ENCODE peak calls at places on chromosomes 3 and 15, in eight cellular contexts. Z is choroid plexus epithelial cell; A is tibial artery; N is WERI-Rb-1; Q is GM12892; O is stimulated activated CD8-positive, alpha-beta memory T cell treated with anti-CD3 and anti-CD28 coated beads, Interleukin-15, amount 100 ng/mL, for 4 hours; D is stimulated activated naive CD8-positive, alpha-beta T cell treated with anti-CD3 and anti-CD28 coated beads, Interleukin-15, amount 100 ng/mL, for 72 hours; X is fibroblast of lung. M is an unnamed sample.
A peak's percentile ranks its signal among the peaks of the same experiment; 100 is the strongest.

GRCh38 chr3:188528390-188528789 is 374.4 kb downstream of the LPP start:
- DNase-seq in A (no peak), X (no peak), O (no peak), N (no peak), D (no peak), Q (no peak), Z (no peak), M (no peak)

GRCh38 chr3:16350041-16350952 is 85.3 kb downstream of the OXNAD1 start:
- DNase-seq in X (peak; percentile 79), O (no peak), Z (peak; percentile 54), A (no peak), Q (no peak), D (no peak), N (no peak), M (no peak)

GRCh38 chr3:173399001-173399400 is 1.5 kb downstream of the NLGN1 start:
- DNase-seq in N (no peak), O (no peak), X (no peak), D (no peak), Z (no peak), Q (no peak), A (no peak), M (no peak)

GRCh38 chr15:72074335-72075060 is 43.5 kb downstream of the MYO9A start:
- DNase-seq in X (no peak), Z (no peak), A (no peak), Q (no peak), N (no peak), O (no peak), D (no peak), M (no peak)

GRCh38 chr3:45057557-45057956 is 31.5 kb downstream of the CLEC3B start:
- DNase-seq in O (no peak), Z (no peak), X (no peak), D (no peak), A (no peak), Q (no peak), N (no peak), M (no peak)

GRCh38 chr3:193719735-193720134 is 126.7 kb downstream of the OPA1 start:
- DNase-seq in Q (no peak), N (no peak), O (no peak), Z (no peak), X (no peak), D (no peak), A (no peak), M (no peak)

GRCh38 chr3:43289401-43289800 is 3.1 kb downstream of the SNRK start:
- DNase-seq in Q (no peak), Z (no peak), X (no peak), O (no peak), D (no peak), N (no peak), A (no peak), M (no peak)

GRCh38 chr15:65146438-65146837 is 12.8 kb upstream of the PDCD7 start:
- DNase-seq in D (no peak), Q (no peak), Z (no peak), A (no peak), N (no peak), X (no peak), O (no peak), M (no peak)

GRCh38 chr3:85670626-85671025 is 711.8 kb downstream of the CADM2 start:
- DNase-seq in Q (no peak), N (no peak), A (no peak), X (peak; percentile 60), D (no peak), O (no peak), Z (no peak), M (no peak)

GRCh38 chr15:40468850-40469249 is 1.9 kb upstream of the CHST14 start:
- DNase-seq in O (no peak), Z (no peak), A (no peak), D (no peak), Q (no peak), X (no peak), N (no peak), M (no peak)

GRCh38 chr3:128735287-128735686 is 9.3 kb downstream of the RAB7A start:
- DNase-seq in Q (no peak), N (no peak), O (no peak), D (no peak), Z (no peak), X (no peak), A (no peak), M (no peak)

GRCh38 chr3:154111365-154111764 is 9.8 kb upstream of the ARHGEF26 start:
- DNase-seq in Q (no peak), D (no peak), Z (no peak), O (no peak), X (no peak), N (no peak), A (no peak), M (no peak)

GRCh38 chr3:44825264-44825925 is 36.3 kb upstream of the TMEM42 start:
- DNase-seq in D (no peak), Q (no peak), A (no peak), Z (peak; percentile 69), O (no peak), N (no peak), X (peak; percentile 88), M (no peak)

GRCh38 chr3:63654931-63655330 is 2.5 kb downstream of the SNTN start:
- DNase-seq in O (no peak), X (peak; percentile 72), N (no peak), Z (no peak), Q (no peak), D (no peak), A (no peak), M (no peak)

GRCh38 chr15:87871130-87871737 is 385.3 kb downstream of the NTRK3 start:
- DNase-seq in Z (no peak), X (peak; percentile 85), N (no peak), O (no peak), Q (no peak), D (no peak), A (no peak), M (no peak)

GRCh38 chr15:62469478-62469873 is 304.4 kb upstream of the C2CD4B start:
- DNase-seq in D (no peak), Z (no peak), A (peak; percentile 46), X (peak; percentile 81), Q (no peak), N (no peak), O (no peak), M (no peak)